ENCODE peak calls at places on chromosomes 11 and 22, in ten cellular contexts. Y, V, N, O, Z, H, B, F, P and I are unnamed samples.

GRCh38 chr22:30079952-30080533 is at the start of gene HORMAD2:
- DNase-seq in O (no peak), P (no peak), Y (no peak), N (peak; percentile 52), B (peak; percentile 67), V (no peak), Z (no peak), H (peak; percentile 52), F (no peak), I (no peak)

GRCh38 chr11:46762248-46762647 is 43.2 kb downstream of the F2 start:
- DNase-seq in N (no peak), V (no peak), F (no peak), H (no peak), P (no peak), O (no peak), B (no peak), Z (no peak), Y (no peak), I (no peak)

GRCh38 chr11:113562981-113563461 is 87.8 kb upstream of the DRD2 start:
- DNase-seq in V (no peak), B (no peak), Y (no peak), F (no peak), H (no peak), N (no peak), O (no peak), Z (peak; percentile 36), P (no peak), I (no peak)

GRCh38 chr11:114278342-114279065 is 17.7 kb upstream of the NNMT start:
- DNase-seq in F (no peak), N (no peak), Y (no peak), V (no peak), O (no peak), P (no peak), B (no peak), Z (no peak), H (peak; percentile 16), I (no peak)

GRCh38 chr11:125874556-125875124 is 12.8 kb upstream of the HYLS1 start:
- DNase-seq in V (peak; percentile 61), H (peak; percentile 59), Z (peak; percentile 60), B (no peak), N (peak; percentile 25), F (peak; percentile 63), P (peak; percentile 25), Y (peak; percentile 48), O (peak; percentile 67), I (peak; percentile 59)

GRCh38 chr22:43861529-43861928 is 784 bp downstream of the SULT4A1 start:
- DNase-seq in F (no peak), N (no peak), V (no peak), O (no peak), H (no peak), B (no peak), P (no peak), Z (no peak), Y (no peak), I (peak; percentile 18)

GRCh38 chr11:108221981-108222685 is at the start of gene NPAT:
- DNase-seq in H (no peak), N (no peak), P (no peak), B (no peak), O (no peak), V (no peak), Z (no peak), Y (peak; percentile 31), F (peak; percentile 44), I (no peak)

GRCh38 chr11:65695459-65696241 is 16.4 kb upstream of the KAT5 start:
- DNase-seq in P (no peak), N (no peak), V (no peak), Y (peak; percentile 91), O (no peak), B (no peak), F (no peak), H (no peak), Z (no peak), I (peak; percentile 81)

DNA sequence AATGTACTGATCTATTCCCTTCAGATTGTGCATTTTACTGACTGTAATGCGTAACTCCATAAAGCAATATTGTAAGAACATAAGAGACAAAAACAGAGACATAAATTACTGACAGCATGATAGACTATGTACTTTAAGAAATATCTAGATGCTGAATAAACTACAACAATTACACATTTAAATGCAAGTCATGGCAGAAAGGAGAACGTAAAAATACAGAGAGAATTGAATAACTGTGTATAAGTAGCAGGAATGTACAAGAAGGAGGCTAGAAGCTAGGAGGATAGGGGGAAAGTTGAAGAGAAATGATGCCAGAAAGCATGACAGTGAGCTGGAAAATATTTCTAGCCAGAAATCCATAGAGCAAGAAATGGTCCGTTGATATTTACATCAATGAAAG is 74.0 kb upstream of the FAM181B start:
- DNase-seq in Y (no peak), V (no peak), B (no peak), Z (no peak), F (no peak), N (no peak), P (no peak), H (no peak), O (no peak), I (no peak)
- TF ChIP-seq CTCF in Y (no peak), V (no peak), B (no peak), Z (no peak), F (no peak), N (no peak), P (no peak), H (no peak), O (no peak), I (no peak)

GRCh38 chr11:86486261-86487030 is 111.8 kb downstream of the CCDC81 start:
- DNase-seq in Y (no peak), N (no peak), H (no peak), P (no peak), V (no peak), O (no peak), F (no peak), B (no peak), Z (no peak), I (no peak)

GRCh38 chr11:86484795-86485166 is 110.1 kb downstream of the CCDC81 start:
- DNase-seq in O (no peak), Z (no peak), N (no peak), Y (no peak), B (no peak), F (no peak), H (no peak), V (no peak), P (no peak), I (no peak)

GRCh38 chr11:86488553-86488952 is 113.9 kb downstream of the CCDC81 start:
- DNase-seq in O (no peak), P (no peak), V (no peak), Z (no peak), F (no peak), Y (no peak), N (no peak), B (no peak), H (no peak), I (no peak)

GRCh38 chr11:86489442-86489841 is 114.8 kb downstream of the CCDC81 start:
- DNase-seq in V (no peak), O (no peak), Y (no peak), H (no peak), B (no peak), Z (no peak), P (no peak), F (no peak), N (no peak), I (no peak)

DNA sequence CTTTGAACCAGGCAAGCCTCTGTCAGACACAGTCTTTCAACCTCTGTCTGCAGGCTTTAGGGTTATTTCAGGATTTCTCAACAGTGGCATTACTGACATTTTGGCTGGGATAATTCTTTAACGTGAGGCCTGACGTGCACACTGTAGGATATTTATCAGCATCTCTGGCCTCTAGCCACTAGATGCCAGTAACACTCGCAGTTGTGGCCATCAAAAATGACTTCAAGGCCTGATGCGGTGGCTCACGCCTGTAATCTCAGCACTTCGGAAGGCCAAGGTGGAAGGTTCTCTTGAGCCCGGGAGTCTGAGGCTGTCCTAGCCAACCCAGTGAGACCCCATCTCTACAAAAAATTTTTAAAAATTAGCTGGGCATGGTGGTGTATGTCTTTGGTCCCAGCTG is 113.0 kb downstream of the CCDC81 start:
- DNase-seq in H (no peak), O (no peak), F (no peak), Y (no peak), B (no peak), Z (no peak), P (no peak), N (no peak), V (no peak), I (no peak)
- TF ChIP-seq CTCF in H (no peak), O (no peak), F (no peak), Y (no peak), B (no peak), Z (no peak), P (no peak), N (no peak), V (no peak), I (no peak)

GRCh38 chr11:68775951-68776388 is 24.6 kb upstream of the TESMIN start:
- DNase-seq in H (no peak), Z (no peak), F (no peak), P (no peak), N (no peak), B (no peak), O (no peak), Y (no peak), V (no peak), I (peak; percentile 68)

GRCh38 chr11:68773521-68774187 is 22.3 kb upstream of the TESMIN start:
- DNase-seq in O (no peak), H (no peak), Z (no peak), P (no peak), V (no peak), Y (no peak), N (peak; percentile 76), F (no peak), B (no peak), I (no peak)

GRCh38 chr11:68770781-68771180 is 19.5 kb upstream of the TESMIN start:
- DNase-seq in O (no peak), V (no peak), P (no peak), F (no peak), Z (no peak), H (no peak), B (no peak), Y (no peak), N (no peak), I (no peak)

GRCh38 chr11:68774188-68774585 is 22.9 kb upstream of the TESMIN start:
- DNase-seq in Z (no peak), O (no peak), F (no peak), H (no peak), B (no peak), Y (no peak), V (no peak), P (no peak), N (no peak), I (no peak)

GRCh38 chr11:68772936-68773335 is 21.6 kb upstream of the TESMIN start:
- DNase-seq in H (no peak), O (no peak), P (no peak), V (no peak), Z (no peak), N (no peak), Y (no peak), B (no peak), F (no peak), I (no peak)
- TF ChIP-seq CTCF in H (no peak), O (no peak), P (no peak), V (no peak), Z (no peak), N (no peak), Y (no peak), B (no peak), F (no peak), I (no peak)

DNA sequence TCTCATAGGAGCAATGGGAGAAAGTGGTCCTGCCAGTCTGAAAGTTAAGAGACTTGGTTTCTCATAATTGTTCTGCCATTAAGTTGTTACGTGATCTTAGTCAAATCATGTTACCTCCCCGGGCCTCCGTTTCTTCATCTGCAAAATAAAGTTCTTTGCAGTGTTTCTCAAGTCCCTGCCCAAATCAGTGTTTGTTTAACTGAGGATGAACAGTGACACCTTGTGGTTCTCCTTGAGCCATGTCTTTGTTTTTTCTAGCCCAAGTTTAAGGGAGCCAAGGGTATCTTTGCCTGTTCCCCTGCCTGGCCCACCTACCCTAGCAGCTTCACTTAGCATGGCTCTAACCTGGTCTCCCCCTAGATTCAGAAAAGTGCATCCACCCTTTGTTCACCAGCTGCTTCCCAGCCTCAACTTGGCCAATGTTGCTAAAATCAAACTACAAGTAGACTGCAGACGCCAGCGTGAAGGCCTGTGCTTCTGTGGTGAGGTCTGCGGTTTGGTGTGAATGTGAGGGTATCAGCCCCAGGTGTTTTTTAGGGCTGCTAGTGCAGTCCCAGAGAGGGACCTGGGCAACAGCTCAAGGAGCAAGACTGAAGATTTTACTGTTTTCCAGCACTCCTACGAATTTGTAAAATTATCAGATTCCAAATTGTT is 35.5 kb downstream of the FZD4 start:
- DNase-seq in P (no peak), F (peak; percentile 36), V (peak; percentile 54), Y (no peak), N (no peak), B (no peak), O (no peak), Z (peak; percentile 69), H (no peak), I (no peak)
- TF ChIP-seq CTCF in P (peak; percentile 79), F (peak; percentile 71), V (peak; percentile 64), Y (peak; percentile 11), N (peak; percentile 74), B (peak; percentile 56), O (peak; percentile 69), Z (peak; percentile 68), H (peak; percentile 36), I (peak; percentile 37)